ENCODE peak calls at places on chromosomes 5 and 9, in six cellular contexts. E is WTC11, B is AG09319, U is ovary, X is natural killer cell, I is uterus. F is an unnamed sample.

GRCh38 chr5:40410231-40410861 is 269.4 kb upstream of the PTGER4 start:
- DNase-seq in X (peak), E (no peak), I (no peak), B (no peak), U (no peak), F (no peak)

GRCh38 chr5:151014680-151015343 is 5.6 kb upstream of the GPX3 start:
- DNase-seq in X (no peak), B (peak), I (no peak), U (no peak), E (no peak), F (no peak)

GRCh38 chr9:129630967-129631672 is 5.2 kb downstream of the NTMT1 start:
- DNase-seq in B (no peak), E (no peak), U (no peak), X (no peak), I (no peak), F (no peak)

GRCh38 chr5:407051-407450 is 35.9 kb upstream of the EXOC3 start:
- DNase-seq in X (no peak), E (no peak), B (no peak), I (no peak), U (no peak), F (no peak)

GRCh38 chr5:101440173-101440572 is 537.1 kb upstream of the ST8SIA4 start:
- DNase-seq in X (no peak), U (no peak), I (no peak), B (no peak), E (no peak), F (no peak)

GRCh38 chr5:53069626-53070025 is 39.9 kb downstream of the MOCS2 start:
- DNase-seq in E (no peak), X (no peak), U (no peak), B (peak), I (no peak), F (no peak)

GRCh38 chr9:127123239-127123935 is 952 bp upstream of the ANGPTL2 start:
- DNase-seq in B (no peak), I (peak), X (no peak), U (peak), E (no peak), F (no peak)

GRCh38 chr9:100725376-100725775 is 147.5 kb downstream of the CAVIN4 start:
- DNase-seq in U (no peak), X (no peak), I (no peak), E (no peak), B (no peak), F (no peak)

GRCh38 chr5:19986036-19986619 is 1.9 kb downstream of the CDH18 start:
- DNase-seq in I (no peak), B (no peak), E (no peak), X (no peak), U (no peak), F (no peak)

GRCh38 chr9:5843450-5844249 is 10.7 kb upstream of the ERMP1 start:
- DNase-seq in U (no peak), I (no peak), X (no peak), B (no peak), E (no peak), F (no peak)

GRCh38 chr5:153276151-153276550 is 214.3 kb upstream of the GRIA1 start:
- DNase-seq in X (no peak), B (no peak), U (no peak), E (peak), I (no peak), F (no peak)

GRCh38 chr5:132057498-132058255 is 2.8 kb upstream of the IL3 start:
- DNase-seq in U (no peak), E (no peak), I (peak), B (no peak), X (peak), F (no peak)

DNA sequence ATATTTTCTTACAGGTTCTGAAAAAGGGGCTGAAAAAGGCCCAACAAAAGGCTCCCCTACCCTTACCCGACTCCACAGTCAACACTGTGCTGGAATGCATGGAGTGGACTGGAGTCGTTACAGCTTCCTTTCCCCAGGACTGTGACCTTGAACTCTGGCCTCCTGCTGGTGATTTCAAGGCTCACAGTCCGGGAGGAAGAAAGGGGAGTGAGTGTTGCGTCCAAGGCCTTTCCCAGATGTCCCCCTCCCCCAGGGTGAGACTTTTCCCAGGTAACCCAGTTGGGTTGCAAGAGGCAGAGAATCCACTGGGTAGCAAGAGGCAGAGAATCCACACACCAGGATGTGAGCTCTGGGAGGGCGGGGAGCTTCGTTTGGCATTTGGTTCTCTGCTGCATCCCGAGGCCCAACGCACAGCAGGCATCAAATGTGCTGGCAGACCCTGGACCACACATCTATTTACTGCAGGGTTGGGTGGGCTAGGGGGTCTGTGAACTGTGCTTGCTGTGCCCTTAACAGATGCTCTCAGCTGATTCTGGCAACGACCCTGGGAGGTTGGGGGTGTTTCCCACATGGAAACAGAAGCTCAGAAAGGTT is 37.5 kb downstream of the FABP6 start:
- DNase-seq in B (no peak), X (no peak), U (peak), E (peak), I (no peak), F (no peak)
- TF ChIP-seq CTCF in B (no peak), X (no peak), U (no peak), E (peak), I (no peak), F (no peak)

GRCh38 chr5:15241216-15241821 is 258.7 kb upstream of the FBXL7 start:
- DNase-seq in B (no peak), U (no peak), I (no peak), X (no peak), E (no peak), F (no peak)
- TF ChIP-seq CTCF in B (no peak), U (no peak), I (no peak), X (no peak), E (no peak), F (no peak)

DNA sequence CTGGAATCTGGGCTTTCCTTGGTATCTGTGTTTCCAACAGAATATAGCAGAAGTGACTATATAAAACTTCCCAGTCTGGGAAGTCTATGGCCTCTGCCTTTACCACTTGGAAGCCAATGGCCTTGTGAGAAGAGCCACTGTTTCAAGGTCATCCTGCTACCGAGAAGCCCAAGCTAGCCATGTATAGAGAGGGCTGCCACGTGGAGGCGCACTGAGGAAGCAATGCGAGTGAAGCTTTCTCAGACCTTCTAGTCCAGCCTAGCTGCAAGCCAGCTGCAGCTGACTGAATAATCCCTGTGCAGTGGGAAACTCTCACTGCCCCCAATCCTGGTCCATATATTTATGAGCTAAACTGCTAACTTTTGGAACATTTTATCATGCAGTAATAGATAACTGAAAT is 661.8 kb upstream of the RIOK2 start:
- DNase-seq in B (no peak), X (no peak), E (peak), U (no peak), I (no peak), F (no peak)
- TF ChIP-seq CTCF in B (no peak), X (no peak), E (no peak), U (no peak), I (no peak), F (no peak)

GRCh38 chr9:86614871-86615849 is 260.9 kb upstream of the TUT7 start:
- DNase-seq in I (no peak), B (peak), X (no peak), E (peak), U (no peak), F (no peak)
- TF ChIP-seq CTCF in I (no peak), B (peak), X (peak), E (peak), U (no peak), F (peak)

GRCh38 chr5:159916841-159917761 is 819 bp downstream of the ADRA1B start:
- DNase-seq in B (no peak), U (no peak), E (no peak), X (no peak), I (no peak), F (no peak)
- TF ChIP-seq CTCF in B (no peak), U (no peak), E (no peak), X (no peak), I (no peak), F (no peak)

DNA sequence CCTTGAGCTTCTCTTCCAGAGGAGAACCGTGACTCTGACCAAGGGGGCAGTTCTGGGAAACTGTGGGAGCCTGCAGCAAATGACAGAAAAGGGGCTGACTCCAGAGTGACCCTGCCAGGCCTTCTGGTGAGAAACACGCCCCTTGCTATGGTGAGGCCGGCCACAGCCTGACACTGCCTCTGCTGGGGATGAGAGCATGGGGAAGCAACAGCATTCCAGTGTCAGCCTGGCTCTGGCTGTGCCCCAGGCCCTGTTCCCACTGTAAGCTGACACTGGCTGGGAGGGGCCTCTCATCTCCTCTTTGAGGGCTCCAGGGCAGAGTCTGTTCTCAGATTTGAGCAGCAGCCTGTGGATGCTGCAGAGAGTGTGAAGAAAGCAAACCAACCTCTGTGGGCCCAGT is 180.0 kb upstream of the IL12B start:
- DNase-seq in B (peak), E (peak), X (no peak), U (peak), I (peak), F (peak)
- TF ChIP-seq CTCF in B (peak), E (no peak), X (no peak), U (no peak), I (no peak), F (no peak)

GRCh38 chr5:111480346-111480745 is 32.0 kb downstream of the STARD4 start:
- DNase-seq in E (no peak), X (no peak), I (no peak), U (no peak), B (no peak), F (no peak)

GRCh38 chr5:111478898-111479297 is 33.4 kb downstream of the STARD4 start:
- DNase-seq in X (no peak), E (no peak), I (no peak), B (no peak), U (no peak), F (no peak)

GRCh38 chr5:111472579-111472978 is 39.8 kb downstream of the STARD4 start:
- DNase-seq in B (no peak), I (no peak), U (no peak), E (no peak), X (no peak), F (no peak)

GRCh38 chr5:111478266-111478665 is 34.1 kb downstream of the STARD4 start:
- DNase-seq in X (no peak), B (no peak), U (no peak), I (no peak), E (no peak), F (no peak)
- TF ChIP-seq CTCF in X (no peak), B (peak), U (no peak), I (no peak), E (no peak), F (no peak)

GRCh38 chr9:137035937-137036336 is 4.0 kb upstream of the FUT7 start:
- DNase-seq in X (no peak), B (no peak), E (no peak), U (no peak), I (no peak), F (no peak)

GRCh38 chr9:137034709-137035506 is 3.0 kb upstream of the FUT7 start:
- DNase-seq in X (peak), I (peak), E (peak), U (peak), B (peak), F (peak)

GRCh38 chr9:137034039-137034708 is 2.3 kb upstream of the FUT7 start:
- DNase-seq in U (no peak), E (no peak), X (no peak), I (no peak), B (no peak), F (no peak)

GRCh38 chr9:137037035-137037434 is 5.1 kb upstream of the FUT7 start:
- DNase-seq in U (no peak), E (no peak), X (no peak), B (no peak), I (no peak), F (no peak)

DNA sequence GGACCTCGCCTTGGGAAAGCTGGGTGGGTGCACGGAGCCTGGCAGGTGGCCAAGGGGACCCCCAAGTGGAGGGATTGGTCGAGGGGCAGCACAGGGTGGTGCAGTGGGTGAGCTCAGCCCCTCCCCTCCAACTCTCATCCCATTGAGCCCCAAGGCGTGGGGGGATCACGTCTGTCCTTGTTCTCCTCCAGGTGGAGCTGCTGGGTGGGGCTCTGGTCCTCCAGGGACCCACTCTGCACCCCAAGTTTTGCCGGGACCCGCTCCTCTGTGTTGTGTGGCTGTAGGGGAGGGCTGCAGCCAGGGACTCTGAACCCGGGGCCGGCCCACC is 3.6 kb upstream of the FUT7 start:
- DNase-seq in U (no peak), E (no peak), X (no peak), I (no peak), B (no peak), F (no peak)
- TF ChIP-seq CTCF in U (no peak), E (no peak), X (peak), I (no peak), B (no peak), F (peak)

GRCh38 chr9:112337547-112337946 is 4.1 kb upstream of the PTBP3 start:
- DNase-seq in X (no peak), E (no peak), I (no peak), B (no peak), U (no peak), F (no peak)
- TF ChIP-seq CTCF in X (no peak), E (no peak), I (no peak), B (no peak), U (no peak), F (no peak)

GRCh38 chr5:177510567-177511053 is 984 bp upstream of the DOK3 start:
- DNase-seq in E (no peak), U (no peak), B (no peak), I (no peak), X (no peak), F (no peak)
- TF ChIP-seq CTCF in E (no peak), U (no peak), B (no peak), I (no peak), X (no peak), F (no peak)